ENCODE peak calls at places on chromosomes 5 and 9, in four cellular contexts. O is D721Med, N is choroid plexus epithelial cell, X is RWPE2. B is an unnamed sample.

GRCh38 chr5:66849803-66850202 is 253.6 kb downstream of the MAST4 start:
- DNase-seq in O (no peak), N (peak), X (no peak), B (no peak)

GRCh38 chr9:135502873-135503321 is 2.4 kb downstream of the MRPS2 start:
- DNase-seq in O (no peak), N (no peak), X (peak), B (peak)

GRCh38 chr9:89153618-89154017 is 25.0 kb downstream of the SHC3 start:
- DNase-seq in O (no peak), N (peak), X (no peak), B (no peak)

GRCh38 chr5:16784088-16784487 is 152.0 kb downstream of the MYO10 start:
- DNase-seq in O (no peak), N (peak), X (no peak), B (no peak)

GRCh38 chr9:115057559-115057958 is 60.4 kb downstream of the TNC start:
- DNase-seq in O (no peak), N (peak), X (no peak), B (no peak)

GRCh38 chr5:66646570-66646969 is 50.4 kb downstream of the MAST4 start:
- DNase-seq in O (no peak), N (no peak), X (no peak), B (no peak)

GRCh38 chr5:154583545-154584168 is 105.6 kb upstream of the HAND1 start:
- DNase-seq in O (no peak), N (no peak), X (no peak), B (no peak)

GRCh38 chr9:105219291-105219805 is 25.1 kb upstream of the SLC44A1 start:
- DNase-seq in O (no peak), N (peak), X (no peak), B (no peak)

GRCh38 chr5:163397368-163397767 is 40.0 kb upstream of the CCNG1 start:
- DNase-seq in O (no peak), N (no peak), X (no peak), B (no peak)

GRCh38 chr5:58493136-58493535 is 1.9 kb downstream of the GAPT start:
- DNase-seq in O (no peak), N (no peak), X (no peak), B (no peak)

GRCh38 chr5:130528474-130528873 is 624.2 kb downstream of the CHSY3 start:
- DNase-seq in O (no peak), N (peak), X (no peak), B (no peak)

GRCh38 chr5:9447691-9448090 is 98.2 kb downstream of the SEMA5A start:
- DNase-seq in O (no peak), N (no peak), X (no peak), B (no peak)

GRCh38 chr5:145189786-145190185 is 645.4 kb downstream of the PRELID2 start:
- DNase-seq in O (no peak), N (peak), X (no peak), B (no peak)

GRCh38 chr9:20197976-20198685 is 409.3 kb upstream of the SLC24A2 start:
- DNase-seq in O (no peak), N (peak), X (no peak), B (no peak)

GRCh38 chr5:40172721-40173120 is 507.0 kb upstream of the PTGER4 start:
- DNase-seq in O (no peak), N (peak), X (no peak), B (no peak)

GRCh38 chr5:125249400-125249799 is 503.0 kb upstream of the ZNF608 start:
- DNase-seq in O (no peak), N (no peak), X (no peak), B (no peak)

GRCh38 chr5:121462441-121462840 is 389.2 kb upstream of the FTMT start:
- DNase-seq in O (no peak), N (no peak), X (no peak), B (no peak)

GRCh38 chr5:113061851-113062631 is 85.4 kb downstream of the DCP2 start:
- DNase-seq in O (no peak), N (peak), X (no peak), B (no peak)

GRCh38 chr5:89535421-89535820 is 652.4 kb upstream of the MEF2C start:
- DNase-seq in O (no peak), N (no peak), X (no peak), B (no peak)

GRCh38 chr5:126464959-126465358 is 41.8 kb downstream of the GRAMD2B start:
- DNase-seq in O (no peak), N (no peak), X (no peak), B (no peak)

GRCh38 chr9:80146466-80146865 is 574.7 kb downstream of the TLE4 start:
- DNase-seq in O (no peak), N (peak), X (no peak), B (no peak)

GRCh38 chr5:134268919-134269318 is 43.0 kb upstream of the PPP2CA start:
- DNase-seq in O (no peak), N (no peak), X (no peak), B (no peak)

GRCh38 chr5:80255425-80255751 is 460 bp downstream of the SERINC5 start:
- DNase-seq in O (no peak), N (peak), X (no peak), B (peak)

GRCh38 chr5:69312459-69313160 is 20.0 kb downstream of the CCDC125 start:
- DNase-seq in O (no peak), N (no peak), X (no peak), B (no peak)

GRCh38 chr9:5920860-5921328 is 30.2 kb downstream of the MLANA start:
- DNase-seq in O (no peak), N (no peak), X (no peak), B (no peak)

GRCh38 chr5:44935262-44935661 is 126.5 kb downstream of the MRPS30 start:
- DNase-seq in O (no peak), N (no peak), X (no peak), B (no peak)

GRCh38 chr9:125341566-125341965 is 79.9 kb downstream of the GAPVD1 start:
- DNase-seq in O (no peak), N (no peak), X (no peak), B (no peak)

GRCh38 chr9:33288828-33289483 is 1.4 kb upstream of the NFX1 start:
- DNase-seq in O (no peak), N (no peak), X (no peak), B (no peak)

GRCh38 chr5:91382530-91383026 is 539 bp downstream of the ARRDC3 start:
- DNase-seq in O (no peak), N (peak), X (no peak), B (no peak)

GRCh38 chr9:95771556-95772280 is 103.8 kb upstream of the ERCC6L2 start:
- DNase-seq in O (no peak), N (peak), X (no peak), B (no peak)

GRCh38 chr9:112443200-112443599 is 43.4 kb upstream of the KIAA1958 start:
- DNase-seq in O (no peak), N (peak), X (no peak), B (no peak)
- TF ChIP-seq CTCF in O (peak), N (peak), X (peak), B (peak)

GRCh38 chr5:140358738-140359310 is 1.2 kb upstream of the SLC4A9 start:
- DNase-seq in O (no peak), N (peak), X (no peak), B (peak)
- TF ChIP-seq CTCF in O (peak), N (peak), X (peak), B (peak)

GRCh38 chr5:129098488-129099183 is 4.1 kb downstream of the ISOC1 start:
- DNase-seq in O (no peak), N (no peak), X (no peak), B (no peak)

GRCh38 chr5:129096382-129096991 is 1.9 kb downstream of the ISOC1 start:
- DNase-seq in O (no peak), N (no peak), X (no peak), B (no peak)

GRCh38 chr5:129094924-129095797 is 612 bp downstream of the ISOC1 start:
- DNase-seq in O (no peak), N (peak), X (peak), B (peak)

GRCh38 chr5:129097498-129098296 is 3.1 kb downstream of the ISOC1 start:
- DNase-seq in O (no peak), N (no peak), X (no peak), B (no peak)

GRCh38 chr5:129094087-129094923 is at the start of gene ISOC1:
- DNase-seq in O (peak), N (peak), X (peak), B (peak)
- TF ChIP-seq CTCF in O (peak), N (peak), X (peak), B (no peak)

GRCh38 chr9:137615387-137615871 is 3.4 kb upstream of the EHMT1 start:
- DNase-seq in O (no peak), N (no peak), X (no peak), B (no peak)

GRCh38 chr9:137619240-137620090 is 660 bp downstream of the EHMT1 start:
- DNase-seq in O (no peak), N (peak), X (no peak), B (no peak)

GRCh38 chr9:137620581-137620980 is 1.8 kb downstream of the EHMT1 start:
- DNase-seq in O (no peak), N (no peak), X (no peak), B (no peak)

GRCh38 chr9:137621131-137621757 is 2.4 kb downstream of the EHMT1 start:
- DNase-seq in O (no peak), N (peak), X (no peak), B (no peak)

GRCh38 chr9:137618105-137619067 is at the start of gene EHMT1:
- DNase-seq in O (peak), N (peak), X (peak), B (peak)
- TF ChIP-seq CTCF in O (no peak), N (peak), X (peak), B (peak)

GRCh38 chr9:134365791-134366222 is 39.6 kb downstream of the RXRA start:
- DNase-seq in O (no peak), N (peak), X (no peak), B (no peak)

GRCh38 chr9:134365115-134365596 is 38.9 kb downstream of the RXRA start:
- DNase-seq in O (no peak), N (no peak), X (no peak), B (no peak)

GRCh38 chr9:134363450-134363849 is 37.2 kb downstream of the RXRA start:
- DNase-seq in O (no peak), N (no peak), X (no peak), B (no peak)

GRCh38 chr9:134366223-134367031 is 40.2 kb downstream of the RXRA start:
- DNase-seq in O (no peak), N (peak), X (peak), B (no peak)

GRCh38 chr9:134364391-134365114 is 38.3 kb downstream of the RXRA start:
- DNase-seq in O (no peak), N (no peak), X (no peak), B (no peak)
- TF ChIP-seq CTCF in O (no peak), N (peak), X (no peak), B (peak)